ENCODE peak calls at places on chromosomes 16 and 17, in ten cellular contexts. Z, B, V, J, A, C, W, P, S and E are unnamed samples.

GRCh38 chr16:85055503-85056210 is 28.1 kb downstream of the KIAA0513 start:
- DNase-seq in P (peak), B (peak), W (peak), Z (peak), V (peak), A (peak), S (no peak), J (no peak), C (no peak), E (no peak)

GRCh38 chr17:56149266-56150036 is 3.8 kb upstream of the ANKFN1 start:
- DNase-seq in V (no peak), S (no peak), P (no peak), B (no peak), J (no peak), A (no peak), C (no peak), Z (no peak), W (no peak), E (no peak)

GRCh38 chr16:24701521-24701951 is 27.9 kb upstream of the TNRC6A start:
- DNase-seq in J (no peak), B (no peak), C (no peak), S (no peak), A (no peak), P (no peak), Z (no peak), W (peak), V (peak), E (no peak)

GRCh38 chr16:19118938-19119431 is 5.2 kb downstream of the ITPRIPL2 start:
- DNase-seq in Z (no peak), W (peak), A (no peak), J (no peak), C (no peak), S (no peak), B (no peak), P (no peak), V (peak), E (no peak)

GRCh38 chr16:85641776-85642176 is 28.7 kb downstream of the GSE1 start:
- DNase-seq in C (no peak), Z (no peak), J (no peak), P (no peak), V (peak), A (no peak), B (no peak), W (peak), S (no peak), E (no peak)

GRCh38 chr16:3266873-3267537 is 10.6 kb upstream of the MEFV start:
- DNase-seq in C (no peak), J (no peak), B (no peak), A (no peak), W (peak), V (peak), S (no peak), Z (no peak), P (no peak), E (peak)

GRCh38 chr17:71320009-71320796 is 800.6 kb upstream of the SOX9 start:
- DNase-seq in B (no peak), A (no peak), W (no peak), S (no peak), P (no peak), J (no peak), C (no peak), Z (no peak), V (no peak), E (no peak)

GRCh38 chr16:57347858-57348257 is 10.7 kb upstream of the CCL22 start:
- DNase-seq in V (no peak), C (no peak), J (no peak), Z (no peak), W (no peak), A (no peak), S (peak), B (no peak), P (no peak), E (no peak)

GRCh38 chr16:1037023-1037933 is 35.3 kb upstream of the SSTR5 start:
- DNase-seq in V (peak), Z (no peak), S (no peak), A (no peak), B (no peak), W (no peak), C (no peak), P (no peak), J (no peak), E (no peak)

GRCh38 chr17:58352843-58353719 is 1.1 kb upstream of the SUPT4H1 start:
- DNase-seq in Z (no peak), V (peak), S (no peak), J (no peak), C (no peak), A (no peak), W (peak), P (peak), B (no peak), E (peak)

GRCh38 chr16:12539185-12539929 is 264.3 kb downstream of the CPPED1 start:
- DNase-seq in J (no peak), B (no peak), C (no peak), P (no peak), Z (no peak), A (no peak), S (no peak), W (peak), V (no peak), E (no peak)

GRCh38 chr17:80931421-80932265 is 60.0 kb upstream of the CHMP6 start:
- DNase-seq in A (no peak), P (no peak), Z (no peak), J (no peak), C (no peak), V (no peak), S (no peak), B (no peak), W (peak), E (peak)

GRCh38 chr17:12041316-12041715 is 20.6 kb downstream of the MAP2K4 start:
- DNase-seq in C (no peak), B (no peak), J (no peak), P (no peak), V (peak), W (peak), S (no peak), Z (no peak), A (no peak), E (no peak)

GRCh38 chr16:87465306-87465705 is 27.5 kb downstream of the ZCCHC14 start:
- DNase-seq in P (no peak), Z (no peak), V (peak), S (peak), C (no peak), J (no peak), B (no peak), W (peak), A (no peak), E (no peak)

GRCh38 chr17:3002538-3003301 is 60.7 kb downstream of the OR1D5 start:
- DNase-seq in Z (no peak), P (peak), A (no peak), V (peak), C (no peak), B (no peak), W (no peak), S (no peak), J (no peak), E (no peak)

GRCh38 chr17:2259769-2260536 is 43.6 kb downstream of the SMG6 start:
- DNase-seq in P (no peak), A (peak), S (no peak), V (no peak), Z (peak), B (peak), W (peak), C (no peak), J (no peak), E (no peak)

GRCh38 chr16:23105309-23105708 is 43.9 kb downstream of the USP31 start:
- DNase-seq in S (no peak), B (no peak), P (no peak), J (no peak), A (no peak), V (no peak), Z (no peak), C (no peak), W (no peak), E (no peak)

GRCh38 chr17:15278381-15278780 is 13.3 kb upstream of the PMP22 start:
- DNase-seq in V (no peak), W (no peak), P (no peak), A (no peak), Z (no peak), J (no peak), C (no peak), B (no peak), S (no peak), E (no peak)

GRCh38 chr17:46832945-46833839 is 14.7 kb upstream of the WNT3 start:
- DNase-seq in W (peak), P (no peak), C (no peak), B (no peak), V (no peak), A (no peak), Z (no peak), S (no peak), J (peak), E (no peak)

GRCh38 chr17:63695889-63696288 is 4.0 kb downstream of the LIMD2 start:
- DNase-seq in C (no peak), S (no peak), J (no peak), V (no peak), A (no peak), W (no peak), Z (peak), P (no peak), B (no peak), E (no peak)

GRCh38 chr17:35761601-35762000 is 914 bp downstream of the C17orf50 start:
- DNase-seq in W (no peak), Z (no peak), V (no peak), B (no peak), C (no peak), J (no peak), A (no peak), P (no peak), S (no peak), E (no peak)

GRCh38 chr16:8712589-8713361 is 38.4 kb downstream of the ABAT start:
- DNase-seq in W (no peak), V (no peak), P (no peak), C (no peak), J (peak), A (no peak), Z (no peak), B (no peak), S (no peak), E (peak)

GRCh38 chr17:43341705-43342600 is 56.8 kb upstream of the ARL4D start:
- DNase-seq in W (peak), C (no peak), A (no peak), Z (no peak), B (no peak), P (no peak), V (peak), J (no peak), S (no peak), E (no peak)